ENCODE peak calls at places on chromosome 12, in ten cellular contexts. M is heart left ventricle, Q is K562, V is astrocyte of the spinal cord, W is sigmoid colon, F is upper lobe of right lung, X is uterus, O is ascending aorta, P is mesendoderm, G is cardiac muscle cell. J is an unnamed sample.

GRCh38 chr12:13961983-13962382 is 19.4 kb downstream of the GRIN2B start:
- DNase-seq in M (no peak), Q (no peak), V (no peak), W (no peak), F (no peak), X (no peak), O (no peak), P (no peak), G (no peak), J (no peak)

GRCh38 chr12:121295746-121296617 is 527 bp downstream of the CAMKK2 start:
- DNase-seq in M (peak), Q (peak), V (peak), W (peak), F (peak), X (no peak), O (peak), P (peak), G (peak), J (peak)

GRCh38 chr12:25020621-25021243 is 71.8 kb upstream of the BCAT1 start:
- DNase-seq in M (no peak), Q (no peak), V (no peak), W (no peak), F (no peak), X (no peak), O (no peak), P (no peak), G (no peak), J (no peak)

GRCh38 chr12:103965255-103965589 is 450 bp upstream of the TDG start:
- DNase-seq in M (no peak), Q (no peak), V (no peak), W (no peak), F (no peak), X (no peak), O (no peak), P (no peak), G (no peak), J (no peak)

GRCh38 chr12:89280833-89281533 is 71.3 kb downstream of the DUSP6 start:
- DNase-seq in M (peak), Q (no peak), V (no peak), W (no peak), F (no peak), X (no peak), O (no peak), P (no peak), G (peak), J (no peak)

GRCh38 chr12:11638271-11638916 is 11.1 kb upstream of the ETV6 start:
- DNase-seq in M (no peak), Q (no peak), V (no peak), W (no peak), F (no peak), X (no peak), O (no peak), P (no peak), G (no peak), J (no peak)

GRCh38 chr12:131986361-131986760 is 36.6 kb downstream of the EP400 start:
- DNase-seq in M (no peak), Q (no peak), V (no peak), W (no peak), F (no peak), X (no peak), O (no peak), P (no peak), G (no peak), J (no peak)

GRCh38 chr12:89064780-89065179 is 287.5 kb downstream of the DUSP6 start:
- DNase-seq in M (no peak), Q (no peak), V (peak), W (no peak), F (no peak), X (no peak), O (no peak), P (no peak), G (no peak), J (no peak)

GRCh38 chr12:27083861-27084271 is 1.5 kb upstream of the C12orf71 start:
- DNase-seq in M (no peak), Q (no peak), V (peak), W (no peak), F (no peak), X (no peak), O (no peak), P (peak), G (peak), J (no peak)
- H3K4me3 ChIP-seq in M (no peak), Q (no peak), V (peak), W (no peak), F (no peak), X (no peak), O (no peak), P (no peak), G (no peak), J (no peak)

GRCh38 chr12:108839890-108840230 is 17.5 kb downstream of the SSH1 start:
- DNase-seq in M (no peak), Q (no peak), V (no peak), W (no peak), F (peak), X (no peak), O (no peak), P (no peak), G (no peak), J (no peak)

GRCh38 chr12:108838194-108839010 is 19.0 kb downstream of the SSH1 start:
- DNase-seq in M (peak), Q (peak), V (peak), W (peak), F (peak), X (peak), O (peak), P (peak), G (peak), J (peak)

GRCh38 chr12:108840605-108841328 is 16.6 kb downstream of the SSH1 start:
- DNase-seq in M (no peak), Q (no peak), V (peak), W (no peak), F (no peak), X (no peak), O (no peak), P (no peak), G (no peak), J (no peak)

GRCh38 chr12:108837680-108838079 is 19.7 kb downstream of the SSH1 start:
- DNase-seq in M (no peak), Q (no peak), V (no peak), W (no peak), F (no peak), X (no peak), O (no peak), P (no peak), G (no peak), J (no peak)

DNA sequence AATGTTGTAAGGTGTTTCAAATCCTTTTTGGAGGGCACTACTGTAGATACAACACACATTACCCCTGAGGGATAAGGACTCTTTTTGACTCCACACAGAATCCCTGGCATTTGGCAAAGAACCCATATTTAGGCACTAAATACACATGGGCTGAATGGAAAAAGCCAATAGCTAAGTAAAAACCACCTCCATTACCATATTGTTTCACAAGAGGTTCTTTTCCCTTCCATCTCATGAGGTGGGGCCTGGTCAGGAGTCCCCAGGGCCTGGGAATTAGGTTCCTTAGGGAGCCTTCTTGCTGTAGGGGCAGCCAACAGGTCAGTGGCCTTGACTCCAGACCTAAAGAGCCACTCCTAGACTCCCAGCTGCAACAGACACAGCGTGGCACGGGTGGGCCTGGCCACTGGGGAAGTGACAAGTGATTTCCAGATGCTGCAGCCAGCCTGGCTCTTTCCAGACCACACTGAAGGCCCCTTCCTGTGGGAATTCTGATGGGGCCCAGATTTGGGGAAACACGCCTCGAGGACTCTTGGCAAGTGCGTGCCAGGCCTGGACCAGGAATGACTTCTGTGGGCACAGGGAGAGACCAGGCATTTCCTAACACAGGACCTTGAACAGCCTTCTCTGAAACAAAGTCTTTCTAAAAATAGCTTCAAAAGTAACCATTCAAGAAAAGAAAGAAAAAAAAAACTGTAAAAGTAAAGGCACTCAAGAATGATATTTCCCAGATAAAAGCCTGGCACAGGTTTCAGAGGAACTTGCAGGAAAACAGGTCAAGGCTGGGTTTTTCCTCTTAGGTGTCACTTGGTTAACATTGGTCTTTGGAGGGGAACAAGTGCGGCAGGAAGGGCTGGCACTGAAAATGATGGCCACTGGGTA is 18.1 kb downstream of the SSH1 start:
- DNase-seq in M (peak), Q (no peak), V (peak), W (peak), F (peak), X (peak), O (peak), P (no peak), G (peak), J (peak)
- H3K4me3 ChIP-seq in M (no peak), Q (no peak), V (no peak), W (no peak), F (no peak), X (no peak), O (no peak), P (no peak), G (no peak), J (no peak)

DNA sequence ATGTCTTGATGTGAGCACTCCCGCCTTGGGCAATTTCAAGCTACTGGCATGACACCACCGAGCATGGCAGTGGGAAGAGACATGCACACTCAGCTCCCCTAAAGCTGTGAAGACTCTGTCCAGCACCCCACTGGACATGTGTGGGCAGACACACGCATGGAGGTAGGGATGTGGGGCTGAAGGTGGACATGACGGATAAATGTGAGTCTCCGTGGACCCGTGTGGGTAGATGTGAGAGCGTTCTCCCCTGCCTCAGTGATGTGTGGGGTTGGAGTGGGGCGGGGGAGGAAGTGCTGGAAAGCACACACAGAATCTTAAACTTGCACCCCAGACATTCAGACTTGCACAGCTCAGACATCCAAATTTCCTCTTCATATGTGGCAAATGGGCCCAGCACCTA is 12.6 kb downstream of the SLC6A12 start:
- DNase-seq in M (no peak), Q (no peak), V (no peak), W (no peak), F (no peak), X (no peak), O (no peak), P (no peak), G (no peak), J (no peak)
- H3K4me3 ChIP-seq in M (no peak), Q (no peak), V (no peak), W (no peak), F (no peak), X (no peak), O (no peak), P (no peak), G (no peak), J (no peak)

GRCh38 chr12:95549392-95550084 is 1.7 kb downstream of the USP44 start:
- DNase-seq in M (no peak), Q (no peak), V (no peak), W (no peak), F (no peak), X (no peak), O (no peak), P (peak), G (no peak), J (no peak)
- H3K4me3 ChIP-seq in M (peak), Q (no peak), V (no peak), W (peak), F (peak), X (peak), O (peak), P (no peak), G (no peak), J (no peak)

DNA sequence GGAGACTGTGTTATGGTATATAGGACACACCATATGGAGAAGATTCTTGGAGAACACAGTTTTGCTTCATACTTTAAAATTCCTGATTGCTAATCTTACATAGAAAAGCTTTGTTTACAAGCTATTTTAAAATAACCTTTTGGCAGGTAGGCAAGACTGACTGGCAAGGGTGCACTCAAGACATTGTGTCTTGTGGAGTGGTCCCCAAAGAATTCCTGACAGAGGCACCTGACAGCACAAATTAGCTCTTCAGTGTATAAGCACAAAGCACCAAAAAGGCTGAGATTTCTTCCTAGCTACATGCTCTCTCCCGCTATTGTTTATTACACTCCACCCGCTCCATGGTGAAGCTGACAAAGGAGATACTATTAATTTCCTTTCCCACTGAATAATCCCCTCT is 139.3 kb downstream of the MON2 start:
- DNase-seq in M (no peak), Q (no peak), V (no peak), W (no peak), F (no peak), X (no peak), O (no peak), P (no peak), G (no peak), J (no peak)
- H3K4me3 ChIP-seq in M (no peak), Q (no peak), V (no peak), W (no peak), F (no peak), X (no peak), O (no peak), P (no peak), G (no peak), J (no peak)

GRCh38 chr12:106135075-106135474 is 3.7 kb downstream of the NUAK1 start:
- DNase-seq in M (no peak), Q (no peak), V (peak), W (no peak), F (no peak), X (no peak), O (no peak), P (no peak), G (peak), J (no peak)
- H3K4me3 ChIP-seq in M (peak), Q (no peak), V (peak), W (no peak), F (peak), X (peak), O (peak), P (no peak), G (no peak), J (no peak)

GRCh38 chr12:70091021-70091521 is 152.2 kb upstream of the CNOT2 start:
- DNase-seq in M (no peak), Q (peak), V (no peak), W (no peak), F (no peak), X (no peak), O (no peak), P (peak), G (no peak), J (no peak)

GRCh38 chr12:70094467-70094866 is 148.8 kb upstream of the CNOT2 start:
- DNase-seq in M (no peak), Q (no peak), V (no peak), W (no peak), F (no peak), X (no peak), O (no peak), P (no peak), G (no peak), J (no peak)
- H3K4me3 ChIP-seq in M (no peak), Q (no peak), V (no peak), W (no peak), F (no peak), X (no peak), O (no peak), P (no peak), G (no peak), J (no peak)

DNA sequence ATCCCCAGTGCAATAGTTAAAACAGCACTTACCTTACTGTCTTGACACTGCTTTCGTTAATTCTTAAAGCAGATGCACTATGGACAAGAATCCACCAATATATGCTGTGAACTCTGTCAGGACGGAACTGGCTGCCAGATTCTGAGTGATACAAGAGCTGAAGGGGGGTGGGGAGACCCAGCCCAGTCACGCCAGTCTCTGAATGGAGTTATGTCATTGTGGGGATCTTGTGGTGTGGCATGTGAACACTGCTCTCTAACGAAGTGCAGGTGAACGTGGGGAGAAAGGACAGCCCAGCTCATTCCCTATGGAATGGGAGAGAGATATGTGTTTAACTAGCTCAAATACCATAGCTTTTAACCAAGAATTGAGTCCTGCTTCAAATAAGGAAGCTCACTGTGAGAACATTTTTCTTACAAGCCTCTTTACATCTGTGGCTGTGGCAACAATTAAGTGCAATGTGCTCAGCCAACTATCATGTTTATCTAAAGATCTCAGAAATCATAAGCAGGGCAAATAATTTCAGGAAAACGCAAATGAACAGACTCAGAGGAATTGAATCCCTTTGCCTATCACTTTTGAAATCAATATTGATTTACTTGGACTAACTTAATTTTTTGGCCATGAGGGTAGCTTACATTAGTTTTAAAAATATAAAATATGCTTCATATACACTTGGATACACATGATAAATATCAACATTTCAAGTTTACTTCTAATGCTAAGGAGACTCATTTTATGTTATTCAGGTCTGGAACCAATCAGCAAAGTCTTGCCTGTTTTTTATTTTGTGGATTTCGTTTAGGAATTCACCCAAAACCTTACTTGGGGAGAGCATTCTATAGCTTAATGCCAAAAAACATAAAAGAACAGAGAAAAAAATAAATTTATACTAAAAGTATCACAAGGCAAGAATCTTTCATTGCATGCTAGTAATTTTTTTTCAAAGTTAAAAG is at the start of gene LUM:
- DNase-seq in M (peak), Q (no peak), V (peak), W (no peak), F (no peak), X (peak), O (no peak), P (peak), G (peak), J (no peak)
- H3K4me3 ChIP-seq in M (peak), Q (no peak), V (peak), W (peak), F (peak), X (peak), O (peak), P (no peak), G (no peak), J (no peak)

DNA sequence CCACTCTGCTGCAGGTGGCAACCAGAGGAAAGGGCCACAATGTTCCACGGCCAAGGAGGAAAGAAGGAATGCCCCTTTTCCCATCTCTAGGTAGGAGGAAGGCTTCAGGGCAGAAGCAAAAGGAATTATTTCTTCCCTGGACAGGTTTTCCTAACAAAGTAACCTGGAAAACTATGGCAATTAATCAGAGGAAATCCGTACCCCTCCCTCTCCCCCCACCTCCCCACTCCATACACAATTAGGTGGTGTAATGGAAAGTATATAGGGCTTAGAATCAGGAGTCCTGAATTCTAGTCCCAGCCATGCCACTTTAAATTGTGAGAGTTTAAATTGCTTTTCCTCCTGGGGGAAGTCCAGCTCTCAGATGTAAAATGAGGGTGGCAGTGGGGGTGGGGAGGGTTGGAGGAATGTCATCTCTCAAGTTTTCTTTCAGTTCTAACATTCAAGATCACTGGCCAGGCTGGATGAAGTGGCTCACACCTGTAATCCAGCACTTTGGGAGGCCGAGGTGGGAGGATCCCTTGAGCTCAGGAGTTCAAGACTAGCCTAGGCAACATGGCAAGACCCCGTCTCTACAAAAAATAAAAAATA is 1.7 kb downstream of the DHH start:
- DNase-seq in M (no peak), Q (no peak), V (no peak), W (no peak), F (no peak), X (no peak), O (no peak), P (no peak), G (no peak), J (no peak)
- H3K4me3 ChIP-seq in M (peak), Q (peak), V (no peak), W (no peak), F (no peak), X (no peak), O (no peak), P (no peak), G (no peak), J (no peak)

DNA sequence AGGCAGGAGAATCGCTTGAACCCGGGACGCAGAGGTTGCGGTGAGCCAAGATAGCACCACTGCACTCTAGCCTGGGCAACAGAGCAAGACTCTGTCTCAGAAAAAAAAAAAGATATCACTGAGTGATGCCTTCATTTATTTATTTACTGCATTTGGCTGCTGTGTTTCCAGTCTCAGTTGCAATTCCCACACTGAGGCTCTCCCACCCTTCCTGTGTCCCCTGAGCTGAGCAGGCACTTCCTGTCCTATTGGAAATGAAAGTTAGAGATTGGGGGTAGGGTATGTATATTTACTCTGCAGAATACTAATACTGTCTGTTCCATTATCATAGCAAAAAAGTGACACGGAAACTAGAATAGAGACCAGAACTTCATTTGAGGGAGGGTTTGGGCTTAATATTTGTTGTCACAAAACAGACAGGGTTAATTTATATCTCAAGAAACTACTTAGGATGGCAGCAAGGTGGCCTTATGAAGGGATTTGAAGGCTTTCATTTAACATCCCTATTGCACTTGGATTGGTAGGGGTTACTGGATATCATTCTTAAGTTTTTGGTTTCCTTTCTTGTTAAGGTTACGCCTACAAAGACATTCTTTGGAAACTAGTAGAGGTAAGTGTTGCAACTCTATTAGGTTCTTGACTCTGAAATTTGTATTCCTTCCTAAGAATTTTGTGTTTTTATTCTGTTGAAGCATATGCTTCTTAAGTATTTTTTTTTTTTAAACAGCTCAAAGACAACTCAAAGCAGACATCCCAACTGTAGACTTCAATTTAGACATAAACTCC is 1.4 kb upstream of the RBMS2 start:
- DNase-seq in M (peak), Q (no peak), V (peak), W (no peak), F (no peak), X (peak), O (no peak), P (no peak), G (peak), J (no peak)
- H3K4me3 ChIP-seq in M (peak), Q (no peak), V (no peak), W (no peak), F (peak), X (peak), O (peak), P (no peak), G (no peak), J (no peak)

J was measured in lower leg skin.